ENCODE peak calls at places on chromosome 16, in eight cellular contexts. M, B, U, K, J, T, Y and C are unnamed samples.

GRCh38 chr16:54722210-54722676 is 208.4 kb upstream of the IRX5 start:
- DNase-seq in Y (no peak), U (no peak), M (no peak), K (no peak), T (no peak), J (no peak), B (no peak), C (peak)

GRCh38 chr16:85149776-85150175 is 37.5 kb upstream of the CIBAR2 start:
- DNase-seq in B (no peak), J (no peak), K (no peak), Y (no peak), M (peak), U (no peak), T (no peak), C (no peak)

GRCh38 chr16:85436636-85437160 is 176.4 kb upstream of the GSE1 start:
- DNase-seq in B (peak), Y (peak), J (no peak), K (peak), M (peak), T (peak), U (no peak), C (no peak)

GRCh38 chr16:3612510-3613466 is 1.4 kb upstream of the SLX4 start:
- DNase-seq in Y (peak), K (no peak), B (no peak), T (no peak), J (no peak), U (no peak), M (no peak), C (no peak)

GRCh38 chr16:11328172-11329079 is 16.8 kb upstream of the RMI2 start:
- DNase-seq in T (peak), M (peak), U (peak), J (peak), B (peak), K (peak), Y (peak), C (peak)

GRCh38 chr16:23145186-23145585 is 4.1 kb downstream of the USP31 start:
- DNase-seq in B (no peak), J (no peak), U (no peak), K (no peak), M (no peak), Y (no peak), T (no peak), C (peak)

GRCh38 chr16:30570621-30571443 is 682 bp downstream of the ZNF688 start:
- DNase-seq in J (no peak), T (peak), U (peak), B (no peak), M (peak), Y (peak), K (no peak), C (peak)

GRCh38 chr16:56700195-56700594 is 17.9 kb downstream of the MT1X start:
- DNase-seq in B (no peak), T (peak), M (no peak), U (no peak), Y (no peak), K (no peak), J (no peak), C (no peak)